ENCODE peak calls at places on chromosomes 4 and X, in eight cellular contexts. C is breast epithelium; X is T-helper 2 cell; Y is OCI-LY7; O is RWPE1; L is B cell; B is activated effector memory CD4-positive, alpha-beta T cell treated with Interleukin-2 at 50 U/mL for 16 hours; G is SJSA1. H is an unnamed sample.

GRCh38 chr4:153822316-153822715 is 33.4 kb upstream of the SFRP2 start:
- DNase-seq in C (no peak), G (no peak), X (no peak), L (no peak), B (no peak), Y (no peak), O (peak), H (no peak)

GRCh38 chr4:73721419-73721818 is 18.9 kb upstream of the CXCL8 start:
- DNase-seq in Y (no peak), O (no peak), B (no peak), L (no peak), G (no peak), X (no peak), C (no peak), H (no peak)

GRCh38 chr4:110197421-110198398 is 705 bp downstream of the ELOVL6 start:
- DNase-seq in G (peak), O (peak), L (peak), Y (peak), B (peak), X (no peak), C (no peak), H (no peak)

GRCh38 chr4:140186651-140187315 is 32.8 kb upstream of the MAML3 start:
- DNase-seq in O (peak), C (no peak), G (no peak), B (no peak), L (no peak), Y (no peak), X (no peak), H (peak)

GRCh38 chr4:2494992-2495391 is 26.1 kb downstream of the RNF4 start:
- DNase-seq in B (no peak), O (no peak), Y (no peak), L (no peak), X (no peak), C (no peak), G (no peak), H (no peak)

GRCh38 chr4:182729527-182729926 is 187.7 kb downstream of the DCTD start:
- DNase-seq in G (no peak), C (no peak), X (no peak), L (no peak), O (no peak), B (no peak), Y (no peak), H (no peak)

GRCh38 chr4:149084128-149084527 is 641.9 kb upstream of the NR3C2 start:
- DNase-seq in X (no peak), C (no peak), O (no peak), Y (no peak), G (no peak), B (no peak), L (no peak), H (no peak)

GRCh38 chrX:150569155-150569477 is 695 bp downstream of the MTM1 start:
- DNase-seq in O (no peak), G (no peak), C (no peak), X (peak), L (peak), Y (peak), B (peak), H (no peak)

GRCh38 chr4:189084671-189085070 is 856.0 kb upstream of the FRG1 start:
- DNase-seq in Y (no peak), O (no peak), B (no peak), C (no peak), G (no peak), X (no peak), L (no peak), H (no peak)

GRCh38 chr4:90970021-90970420 is 842.8 kb downstream of the CCSER1 start:
- DNase-seq in C (no peak), L (no peak), X (no peak), B (no peak), O (no peak), Y (no peak), G (no peak), H (no peak)

GRCh38 chr4:1763550-1764080 is 29.5 kb upstream of the FGFR3 start:
- DNase-seq in Y (peak), C (no peak), B (no peak), G (no peak), O (no peak), X (no peak), L (no peak), H (no peak)

GRCh38 chr4:54440394-54441223 is 211.5 kb downstream of the PDGFRA start:
- DNase-seq in Y (peak), C (no peak), L (no peak), O (peak), X (no peak), B (no peak), G (peak), H (no peak)

GRCh38 chr4:109735566-109736454 is 5.9 kb upstream of the PLA2G12A start:
- DNase-seq in C (no peak), L (no peak), O (no peak), B (no peak), Y (no peak), G (no peak), X (no peak), H (no peak)

GRCh38 chr4:185799442-185799841 is 12.6 kb downstream of the SORBS2 start:
- DNase-seq in X (no peak), B (no peak), Y (no peak), O (no peak), G (no peak), C (no peak), L (no peak), H (no peak)

GRCh38 chrX:39757971-39758370 is 339.8 kb downstream of the BCOR start:
- DNase-seq in X (no peak), L (no peak), G (peak), O (no peak), Y (no peak), C (no peak), B (no peak), H (no peak)

GRCh38 chr4:30854566-30854965 is 134.4 kb downstream of the PCDH7 start:
- DNase-seq in B (no peak), X (no peak), Y (no peak), G (no peak), C (no peak), L (no peak), O (no peak), H (no peak)

GRCh38 chrX:43278440-43278839 is 377.7 kb upstream of the MAOA start:
- DNase-seq in C (no peak), Y (no peak), B (no peak), X (no peak), L (no peak), G (no peak), O (no peak), H (no peak)

GRCh38 chr4:182770259-182770968 is 146.8 kb downstream of the DCTD start:
- DNase-seq in X (no peak), C (no peak), O (no peak), Y (no peak), G (no peak), B (no peak), L (no peak), H (no peak)

GRCh38 chr4:109548655-109549054 is 11.4 kb upstream of the MCUB start:
- DNase-seq in C (no peak), B (no peak), G (peak), L (no peak), Y (no peak), X (no peak), O (peak), H (no peak)

GRCh38 chr4:72505314-72505744 is 63.7 kb downstream of the ADAMTS3 start:
- DNase-seq in Y (peak), B (no peak), X (no peak), O (peak), L (no peak), G (peak), C (no peak), H (peak)

GRCh38 chrX:46913710-46914109 is 1.5 kb downstream of the JADE3 start:
- DNase-seq in L (peak), O (no peak), G (no peak), X (no peak), B (no peak), Y (no peak), C (no peak), H (peak)

GRCh38 chrX:144716187-144716586 is 531.1 kb upstream of the SPANXN1 start:
- DNase-seq in B (no peak), G (no peak), O (no peak), Y (no peak), X (no peak), C (no peak), L (no peak), H (no peak)

GRCh38 chr4:169618286-169618685 is 2.1 kb upstream of the CLCN3 start:
- DNase-seq in B (no peak), O (no peak), Y (no peak), G (no peak), L (no peak), C (no peak), X (no peak), H (no peak)

GRCh38 chr4:133154725-133155124 is 5.6 kb downstream of the PCDH10 start:
- DNase-seq in O (no peak), Y (peak), X (no peak), C (no peak), L (no peak), G (no peak), B (no peak), H (no peak)

GRCh38 chr4:169272265-169272886 is 1.6 kb upstream of the SH3RF1 start:
- DNase-seq in L (peak), O (no peak), G (peak), X (no peak), C (no peak), B (no peak), Y (no peak), H (peak)

GRCh38 chrX:119669424-119670037 is 23.4 kb downstream of the SEPTIN6 start:
- DNase-seq in L (no peak), B (no peak), G (peak), Y (no peak), X (no peak), C (no peak), O (no peak), H (no peak)

GRCh38 chr4:113784497-113785254 is 23.1 kb upstream of the CAMK2D start:
- DNase-seq in Y (no peak), C (no peak), G (peak), B (no peak), O (peak), X (no peak), L (no peak), H (peak)

GRCh38 chr4:44235897-44236296 is 212.7 kb downstream of the KCTD8 start:
- DNase-seq in X (no peak), G (no peak), O (no peak), L (no peak), C (no peak), B (no peak), Y (no peak), H (no peak)

GRCh38 chr4:102342404-102343074 is 2.7 kb downstream of the SLC39A8 start:
- DNase-seq in O (no peak), G (no peak), X (no peak), Y (no peak), B (no peak), C (no peak), L (no peak), H (no peak)

H was measured in PC-9.